ENCODE peak calls at places on chromosomes 5 and 9, in eight cellular contexts. One of them, this sample, is unnamed.

GRCh38 chr9:16673171-16673570 is 197.3 kb downstream of the BNC2 start:
- DNase-seq in astrocyte of the cerebellum: peak
- DNase-seq in AG04450: no peak
- DNase-seq in chondrocyte: no peak
- DNase-seq in fibroblast of pulmonary artery: no peak
- DNase-seq in AG10803: peak
- DNase-seq in transverse colon: no peak
- DNase-seq in endothelial cell: no peak
- DNase-seq in this sample: no peak

GRCh38 chr9:98958271-98958989 is 14.7 kb downstream of the COL15A1 start:
- DNase-seq in astrocyte of the cerebellum: no peak
- DNase-seq in AG04450: peak
- DNase-seq in chondrocyte: no peak
- DNase-seq in fibroblast of pulmonary artery: peak
- DNase-seq in AG10803: peak
- DNase-seq in transverse colon: no peak
- DNase-seq in endothelial cell: no peak
- DNase-seq in this sample: no peak

GRCh38 chr9:13863112-13863511 is 450.8 kb downstream of the NFIB start:
- DNase-seq in astrocyte of the cerebellum: no peak
- DNase-seq in AG04450: no peak
- DNase-seq in chondrocyte: no peak
- DNase-seq in fibroblast of pulmonary artery: peak
- DNase-seq in AG10803: no peak
- DNase-seq in transverse colon: peak
- DNase-seq in endothelial cell: no peak
- DNase-seq in this sample: no peak

GRCh38 chr5:14871084-14871572 is 450 bp downstream of the ANKH start:
- DNase-seq in astrocyte of the cerebellum: no peak
- DNase-seq in AG04450: no peak
- DNase-seq in chondrocyte: no peak
- DNase-seq in fibroblast of pulmonary artery: no peak
- DNase-seq in AG10803: no peak
- DNase-seq in transverse colon: peak
- DNase-seq in endothelial cell: no peak
- DNase-seq in this sample: no peak

GRCh38 chr5:76737131-76737556 is 21.2 kb downstream of the F2R start:
- DNase-seq in astrocyte of the cerebellum: no peak
- DNase-seq in AG04450: no peak
- DNase-seq in chondrocyte: no peak
- DNase-seq in fibroblast of pulmonary artery: no peak
- DNase-seq in AG10803: no peak
- DNase-seq in transverse colon: no peak
- DNase-seq in endothelial cell: no peak
- DNase-seq in this sample: no peak

GRCh38 chr5:14399054-14399657 is 182.4 kb upstream of the OTULINL start:
- DNase-seq in astrocyte of the cerebellum: peak
- DNase-seq in AG04450: no peak
- DNase-seq in chondrocyte: no peak
- DNase-seq in fibroblast of pulmonary artery: peak
- DNase-seq in AG10803: peak
- DNase-seq in transverse colon: no peak
- DNase-seq in endothelial cell: peak
- DNase-seq in this sample: no peak

GRCh38 chr5:11076945-11077613 is 316.0 kb upstream of the DAP start:
- DNase-seq in astrocyte of the cerebellum: no peak
- DNase-seq in AG04450: no peak
- DNase-seq in chondrocyte: no peak
- DNase-seq in fibroblast of pulmonary artery: no peak
- DNase-seq in AG10803: no peak
- DNase-seq in transverse colon: no peak
- DNase-seq in endothelial cell: no peak
- DNase-seq in this sample: no peak

GRCh38 chr5:127068771-127069330 is 4.5 kb downstream of the C5orf63 start:
- DNase-seq in astrocyte of the cerebellum: peak
- DNase-seq in AG04450: no peak
- DNase-seq in chondrocyte: no peak
- DNase-seq in fibroblast of pulmonary artery: peak
- DNase-seq in AG10803: peak
- DNase-seq in transverse colon: no peak
- DNase-seq in endothelial cell: no peak
- DNase-seq in this sample: no peak

GRCh38 chr5:180816608-180817534 is 14.3 kb upstream of the MGAT1 start:
- DNase-seq in astrocyte of the cerebellum: no peak
- DNase-seq in AG04450: no peak
- DNase-seq in chondrocyte: peak
- DNase-seq in fibroblast of pulmonary artery: peak
- DNase-seq in AG10803: no peak
- DNase-seq in transverse colon: no peak
- DNase-seq in endothelial cell: peak
- DNase-seq in this sample: no peak

GRCh38 chr5:173324115-173325001 is 3.9 kb downstream of the STC2 start:
- DNase-seq in astrocyte of the cerebellum: no peak
- DNase-seq in AG04450: peak
- DNase-seq in chondrocyte: peak
- DNase-seq in fibroblast of pulmonary artery: peak
- DNase-seq in AG10803: peak
- DNase-seq in transverse colon: peak
- DNase-seq in endothelial cell: no peak
- DNase-seq in this sample: no peak

GRCh38 chr9:116337015-116337414 is 183.4 kb downstream of the PAPPA start:
- DNase-seq in astrocyte of the cerebellum: peak
- DNase-seq in AG04450: peak
- DNase-seq in chondrocyte: no peak
- DNase-seq in fibroblast of pulmonary artery: peak
- DNase-seq in AG10803: peak
- DNase-seq in transverse colon: no peak
- DNase-seq in endothelial cell: no peak
- DNase-seq in this sample: no peak

GRCh38 chr5:139667730-139668063 is 19.5 kb downstream of the CXXC5 start:
- DNase-seq in astrocyte of the cerebellum: no peak
- DNase-seq in AG04450: no peak
- DNase-seq in chondrocyte: no peak
- DNase-seq in fibroblast of pulmonary artery: no peak
- DNase-seq in AG10803: peak
- DNase-seq in transverse colon: no peak
- DNase-seq in endothelial cell: no peak
- DNase-seq in this sample: no peak

GRCh38 chr5:79236970-79237734 is 1.2 kb downstream of the JMY start:
- DNase-seq in astrocyte of the cerebellum: no peak
- DNase-seq in AG04450: no peak
- DNase-seq in chondrocyte: peak
- DNase-seq in fibroblast of pulmonary artery: peak
- DNase-seq in AG10803: peak
- DNase-seq in transverse colon: peak
- DNase-seq in endothelial cell: peak
- DNase-seq in this sample: peak

GRCh38 chr9:35226685-35227084 is 64.9 kb downstream of the UNC13B start:
- DNase-seq in astrocyte of the cerebellum: no peak
- DNase-seq in AG04450: no peak
- DNase-seq in chondrocyte: no peak
- DNase-seq in fibroblast of pulmonary artery: no peak
- DNase-seq in AG10803: no peak
- DNase-seq in transverse colon: no peak
- DNase-seq in endothelial cell: no peak
- DNase-seq in this sample: no peak

GRCh38 chr5:149608936-149609502 is 27.7 kb downstream of the ARHGEF37 start:
- DNase-seq in astrocyte of the cerebellum: no peak
- DNase-seq in AG04450: no peak
- DNase-seq in chondrocyte: no peak
- DNase-seq in fibroblast of pulmonary artery: no peak
- DNase-seq in AG10803: no peak
- DNase-seq in transverse colon: no peak
- DNase-seq in endothelial cell: no peak
- DNase-seq in this sample: no peak

GRCh38 chr5:89037090-89037489 is 154.1 kb upstream of the MEF2C start:
- DNase-seq in astrocyte of the cerebellum: no peak
- DNase-seq in AG04450: peak
- DNase-seq in chondrocyte: no peak
- DNase-seq in fibroblast of pulmonary artery: peak
- DNase-seq in AG10803: peak
- DNase-seq in transverse colon: no peak
- DNase-seq in endothelial cell: no peak
- DNase-seq in this sample: no peak

GRCh38 chr5:157607371-157608161 is 32.0 kb upstream of the ADAM19 start:
- DNase-seq in astrocyte of the cerebellum: no peak
- DNase-seq in AG04450: no peak
- DNase-seq in chondrocyte: no peak
- DNase-seq in fibroblast of pulmonary artery: peak
- DNase-seq in AG10803: peak
- DNase-seq in transverse colon: peak
- DNase-seq in endothelial cell: no peak
- DNase-seq in this sample: no peak

GRCh38 chr5:43232943-43233833 is 41.2 kb downstream of the NIM1K start:
- DNase-seq in astrocyte of the cerebellum: no peak
- DNase-seq in AG04450: no peak
- DNase-seq in chondrocyte: no peak
- DNase-seq in fibroblast of pulmonary artery: no peak
- DNase-seq in AG10803: no peak
- DNase-seq in transverse colon: no peak
- DNase-seq in endothelial cell: no peak
- DNase-seq in this sample: no peak

GRCh38 chr5:6296524-6296923 is 81.8 kb downstream of the MED10 start:
- DNase-seq in astrocyte of the cerebellum: no peak
- DNase-seq in AG04450: no peak
- DNase-seq in chondrocyte: no peak
- DNase-seq in fibroblast of pulmonary artery: no peak
- DNase-seq in AG10803: no peak
- DNase-seq in transverse colon: no peak
- DNase-seq in endothelial cell: no peak
- DNase-seq in this sample: no peak
- TF ChIP-seq CTCF in astrocyte of the cerebellum: no peak
- TF ChIP-seq CTCF in AG04450: no peak
- TF ChIP-seq CTCF in chondrocyte: no peak
- TF ChIP-seq CTCF in fibroblast of pulmonary artery: no peak
- TF ChIP-seq CTCF in AG10803: no peak
- TF ChIP-seq CTCF in transverse colon: no peak
- TF ChIP-seq CTCF in endothelial cell: no peak
- TF ChIP-seq CTCF in this sample: no peak

GRCh38 chr5:1134478-1134877 is 22.6 kb upstream of the SLC12A7 start:
- DNase-seq in astrocyte of the cerebellum: no peak
- DNase-seq in AG04450: no peak
- DNase-seq in chondrocyte: no peak
- DNase-seq in fibroblast of pulmonary artery: no peak
- DNase-seq in AG10803: no peak
- DNase-seq in transverse colon: no peak
- DNase-seq in endothelial cell: no peak
- DNase-seq in this sample: no peak
- TF ChIP-seq CTCF in astrocyte of the cerebellum: no peak
- TF ChIP-seq CTCF in AG04450: no peak
- TF ChIP-seq CTCF in chondrocyte: no peak
- TF ChIP-seq CTCF in fibroblast of pulmonary artery: no peak
- TF ChIP-seq CTCF in AG10803: no peak
- TF ChIP-seq CTCF in transverse colon: peak
- TF ChIP-seq CTCF in endothelial cell: no peak
- TF ChIP-seq CTCF in this sample: peak

GRCh38 chr5:54904425-54904824 is 81.0 kb downstream of the ESM1 start:
- DNase-seq in astrocyte of the cerebellum: peak
- DNase-seq in AG04450: peak
- DNase-seq in chondrocyte: no peak
- DNase-seq in fibroblast of pulmonary artery: peak
- DNase-seq in AG10803: peak
- DNase-seq in transverse colon: no peak
- DNase-seq in endothelial cell: peak
- DNase-seq in this sample: no peak
- TF ChIP-seq CTCF in astrocyte of the cerebellum: peak
- TF ChIP-seq CTCF in AG04450: peak
- TF ChIP-seq CTCF in chondrocyte: peak
- TF ChIP-seq CTCF in fibroblast of pulmonary artery: peak
- TF ChIP-seq CTCF in AG10803: peak
- TF ChIP-seq CTCF in transverse colon: no peak
- TF ChIP-seq CTCF in endothelial cell: peak
- TF ChIP-seq CTCF in this sample: peak

GRCh38 chr5:28344803-28345433 is 1306.5 kb upstream of the CDH9 start:
- DNase-seq in astrocyte of the cerebellum: peak
- DNase-seq in AG04450: no peak
- DNase-seq in chondrocyte: no peak
- DNase-seq in fibroblast of pulmonary artery: peak
- DNase-seq in AG10803: no peak
- DNase-seq in transverse colon: no peak
- DNase-seq in endothelial cell: peak
- DNase-seq in this sample: no peak
- TF ChIP-seq CTCF in astrocyte of the cerebellum: peak
- TF ChIP-seq CTCF in AG04450: no peak
- TF ChIP-seq CTCF in chondrocyte: peak
- TF ChIP-seq CTCF in fibroblast of pulmonary artery: peak
- TF ChIP-seq CTCF in AG10803: no peak
- TF ChIP-seq CTCF in transverse colon: no peak
- TF ChIP-seq CTCF in endothelial cell: peak
- TF ChIP-seq CTCF in this sample: peak

DNA sequence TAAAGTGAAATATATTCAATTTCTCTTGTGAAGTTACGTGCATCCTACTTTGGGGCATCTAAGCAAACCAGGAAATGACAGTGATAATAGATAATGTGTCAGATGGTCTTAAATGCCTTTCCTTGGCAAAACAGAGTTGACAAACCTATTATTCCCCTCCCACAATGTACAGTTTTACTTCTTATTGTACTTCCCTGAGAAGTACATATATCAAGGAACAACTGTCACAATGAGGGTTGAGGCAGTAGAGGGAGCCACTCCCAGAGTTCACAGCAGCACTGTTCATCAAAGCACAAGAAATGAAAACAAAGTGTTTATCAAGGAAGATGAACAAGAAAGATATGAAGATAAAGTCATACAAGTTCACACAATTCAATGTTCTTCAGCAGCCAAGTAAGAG is 41.1 kb downstream of the ELAVL2 start:
- DNase-seq in astrocyte of the cerebellum: no peak
- DNase-seq in AG04450: no peak
- DNase-seq in chondrocyte: no peak
- DNase-seq in fibroblast of pulmonary artery: no peak
- DNase-seq in AG10803: no peak
- DNase-seq in transverse colon: no peak
- DNase-seq in endothelial cell: no peak
- DNase-seq in this sample: no peak
- TF ChIP-seq CTCF in astrocyte of the cerebellum: no peak
- TF ChIP-seq CTCF in AG04450: no peak
- TF ChIP-seq CTCF in chondrocyte: no peak
- TF ChIP-seq CTCF in fibroblast of pulmonary artery: no peak
- TF ChIP-seq CTCF in AG10803: no peak
- TF ChIP-seq CTCF in transverse colon: no peak
- TF ChIP-seq CTCF in endothelial cell: no peak
- TF ChIP-seq CTCF in this sample: no peak

This sample was measured in mesothelial cell of epicardium.